ENCODE peak calls at places on chromosomes 13 and 19, in four cellular contexts. O is stomach, C is endothelial cell of umbilical vein, N is breast epithelium. Y is an unnamed sample.
A peak's percentile ranks its signal among the peaks of the same experiment; 100 is the strongest.

GRCh38 chr13:30006246-30006645 is 155.8 kb upstream of the UBL3 start:
- DNase-seq in C (no peak), O (no peak), N (no peak), Y (no peak)

GRCh38 chr19:7636691-7637373 is at the start of gene STXBP2:
- DNase-seq in O (peak; percentile 93), N (peak; percentile 87), C (peak; percentile 34), Y (no peak)

GRCh38 chr19:18141031-18141430 is 11.9 kb upstream of the PIK3R2 start:
- DNase-seq in N (no peak), C (no peak), O (no peak), Y (no peak)

GRCh38 chr19:7833225-7834156 is 3.5 kb downstream of the EVI5L start:
- DNase-seq in C (no peak), N (no peak), O (peak; percentile 93), Y (peak; percentile 93)

GRCh38 chr19:1313695-1314613 is 28.3 kb downstream of the EFNA2 start:
- DNase-seq in C (no peak), N (no peak), O (no peak), Y (no peak)

GRCh38 chr19:13665125-13665903 is 99.0 kb upstream of the MRI1 start:
- DNase-seq in N (no peak), C (no peak), O (no peak), Y (no peak)

GRCh38 chr19:13095934-13096890 is 6.4 kb downstream of the LYL1 start:
- DNase-seq in C (peak; percentile 45), O (no peak), N (no peak), Y (no peak)

GRCh38 chr13:30862707-30863106 is 43.4 kb upstream of the MEDAG start:
- DNase-seq in N (no peak), O (no peak), C (no peak), Y (no peak)

GRCh38 chr13:42116225-42116624 is 67.8 kb downstream of the DGKH start:
- DNase-seq in O (no peak), N (no peak), C (no peak), Y (no peak)

GRCh38 chr19:53868892-53869804 is 1.5 kb downstream of the MYADM start:
- DNase-seq in O (peak; percentile 90), N (peak; percentile 93), C (peak; percentile 86), Y (peak; percentile 99)

GRCh38 chr19:1901940-1902404 is 3.2 kb upstream of the ADAT3 start:
- DNase-seq in N (no peak), C (no peak), O (peak; percentile 32), Y (no peak)

GRCh38 chr13:101455863-101456262 is 3.4 kb downstream of the ITGBL1 start:
- DNase-seq in C (peak; percentile 69), O (no peak), N (no peak), Y (peak; percentile 69)

GRCh38 chr13:92734545-92734944 is 492.1 kb upstream of the GPC6 start:
- DNase-seq in C (no peak), O (no peak), N (no peak), Y (no peak)

GRCh38 chr19:17977488-17977887 is 10.6 kb downstream of the KCNN1 start:
- DNase-seq in C (no peak), N (no peak), O (no peak), Y (no peak)

GRCh38 chr13:83798731-83799130 is 83.5 kb downstream of the SLITRK1 start:
- DNase-seq in C (no peak), N (no peak), O (no peak), Y (no peak)

GRCh38 chr19:28898279-28898678 is 314.7 kb downstream of the UQCRFS1 start:
- DNase-seq in C (no peak), N (no peak), O (no peak), Y (no peak)

GRCh38 chr19:35963514-35963913 is 27.3 kb downstream of the LRFN3 start:
- DNase-seq in C (peak; percentile 55), N (no peak), O (no peak), Y (no peak)

GRCh38 chr13:65762015-65762414 is 1468.1 kb downstream of the PCDH9 start:
- DNase-seq in N (no peak), C (no peak), O (no peak), Y (no peak)

GRCh38 chr19:1374250-1374577 is 9.5 kb upstream of the NDUFS7 start:
- DNase-seq in O (no peak), N (no peak), C (no peak), Y (no peak)

GRCh38 chr13:60654405-60654804 is 257.4 kb downstream of the TDRD3 start:
- DNase-seq in N (no peak), C (peak; percentile 56), O (peak; percentile 59), Y (peak; percentile 6)

GRCh38 chr19:11505032-11505503 is 571 bp downstream of the ZNF653 start:
- DNase-seq in C (peak; percentile 98), O (peak; percentile 98), N (peak; percentile 97), Y (peak; percentile 93)
- TF ChIP-seq POLR2A in C (no peak), O (no peak), N (no peak), Y (no peak)

GRCh38 chr13:110566201-110566600 is 4.7 kb upstream of the RAB20 start:
- DNase-seq in O (no peak), N (no peak), C (no peak), Y (no peak)
- TF ChIP-seq POLR2A in O (no peak), N (no peak), C (no peak), Y (no peak)

GRCh38 chr19:16076154-16076957 is at the start of gene TPM4:
- DNase-seq in C (peak; percentile 90), N (peak; percentile 83), O (peak; percentile 84), Y (peak; percentile 75)
- TF ChIP-seq POLR2A in C (peak; percentile 89), N (peak; percentile 75), O (no peak), Y (peak; percentile 79)

GRCh38 chr19:39971380-39971841 is 446 bp downstream of the PSMC4 start:
- DNase-seq in C (peak; percentile 8), O (peak; percentile 26), N (no peak), Y (peak; percentile 30)

GRCh38 chr19:39969681-39970423 is 1.1 kb upstream of the PSMC4 start:
- DNase-seq in O (peak; percentile 26), C (no peak), N (no peak), Y (no peak)

GRCh38 chr19:39969266-39969665 is 1.7 kb upstream of the PSMC4 start:
- DNase-seq in C (no peak), O (peak; percentile 40), N (no peak), Y (no peak)

GRCh38 chr19:39970424-39970673 is 616 bp upstream of the PSMC4 start:
- DNase-seq in O (no peak), C (no peak), N (no peak), Y (peak; percentile 55)

GRCh38 chr19:39970674-39971379 is at the start of gene PSMC4:
- DNase-seq in O (peak; percentile 99), C (peak; percentile 100), N (peak; percentile 97), Y (peak; percentile 98)
- TF ChIP-seq POLR2A in O (no peak), C (peak; percentile 86), N (peak; percentile 60), Y (peak; percentile 89)

GRCh38 chr19:32311371-32311770 is 34.0 kb upstream of the ZNF507 start:
- DNase-seq in O (no peak), C (no peak), N (no peak), Y (no peak)

GRCh38 chr19:32308436-32309077 is 36.9 kb upstream of the ZNF507 start:
- DNase-seq in N (no peak), C (no peak), O (no peak), Y (no peak)

GRCh38 chr19:32309711-32310390 is 35.6 kb upstream of the ZNF507 start:
- DNase-seq in N (no peak), C (no peak), O (no peak), Y (no peak)

GRCh38 chr19:32303193-32303592 is 42.2 kb upstream of the ZNF507 start:
- DNase-seq in C (no peak), O (no peak), N (no peak), Y (no peak)

DNA sequence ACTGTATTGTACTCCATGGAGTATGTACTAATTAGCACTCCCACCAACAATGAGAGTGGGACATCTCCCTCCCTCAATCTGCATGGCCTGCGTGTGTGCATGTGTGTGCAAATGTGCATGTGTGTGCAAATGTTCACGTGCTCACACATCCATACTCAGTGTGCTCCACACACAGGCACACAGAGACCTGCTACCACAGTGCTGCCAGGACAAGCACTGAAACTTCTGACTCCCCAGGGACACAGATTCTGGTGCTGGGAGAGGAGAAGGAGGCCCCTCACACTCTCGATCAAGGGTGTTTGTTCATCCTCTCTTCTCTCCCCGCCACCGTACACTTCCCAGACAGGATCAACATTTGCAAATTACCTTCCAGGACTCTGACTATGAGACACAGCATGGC is 37.8 kb upstream of the ZNF507 start:
- DNase-seq in N (no peak), O (no peak), C (no peak), Y (no peak)
- TF ChIP-seq POLR2A in N (no peak), O (no peak), C (no peak), Y (no peak)

GRCh38 chr19:52541608-52542007 is 14.1 kb downstream of the ZNF808 start:
- DNase-seq in N (no peak), C (no peak), O (no peak), Y (no peak)

GRCh38 chr19:52533901-52534300 is 6.4 kb downstream of the ZNF808 start:
- DNase-seq in O (no peak), C (no peak), N (no peak), Y (no peak)

GRCh38 chr19:52532480-52532879 is 5.0 kb downstream of the ZNF808 start:
- DNase-seq in C (no peak), O (no peak), N (no peak), Y (no peak)

GRCh38 chr19:52535831-52536800 is 8.6 kb downstream of the ZNF808 start:
- DNase-seq in C (peak; percentile 64), N (peak; percentile 87), O (peak; percentile 74), Y (peak; percentile 54)
- TF ChIP-seq POLR2A in C (no peak), N (no peak), O (no peak), Y (peak; percentile 71)

GRCh38 chr13:78820541-78820940 is 161.6 kb upstream of the OBI1 start:
- DNase-seq in N (no peak), C (no peak), O (no peak), Y (no peak)

GRCh38 chr13:78816592-78816991 is 157.6 kb upstream of the OBI1 start:
- DNase-seq in O (no peak), C (no peak), N (no peak), Y (no peak)

GRCh38 chr13:78816154-78816553 is 157.2 kb upstream of the OBI1 start:
- DNase-seq in C (no peak), O (no peak), N (no peak), Y (no peak)
- TF ChIP-seq POLR2A in C (no peak), O (no peak), N (no peak), Y (no peak)

GRCh38 chr19:37654118-37654517 is 1.1 kb downstream of the ZFP30 start:
- DNase-seq in N (no peak), C (no peak), O (no peak), Y (no peak)

GRCh38 chr19:37654525-37654832 is 786 bp downstream of the ZFP30 start:
- DNase-seq in N (no peak), C (peak; percentile 48), O (no peak), Y (no peak)

GRCh38 chr19:37655689-37656491 is 625 bp upstream of the ZFP30 start:
- DNase-seq in C (peak; percentile 88), O (peak; percentile 79), N (peak; percentile 78), Y (peak; percentile 73)

GRCh38 chr19:37654833-37655688 is at the start of gene ZFP30:
- DNase-seq in O (peak; percentile 85), C (peak; percentile 88), N (peak; percentile 86), Y (peak; percentile 93)
- TF ChIP-seq POLR2A in O (no peak), C (no peak), N (peak; percentile 38), Y (peak; percentile 70)